ENCODE peak calls at places on chromosomes 3 and 15, in ten cellular contexts. One of them, this sample, is unnamed.

GRCh38 chr3:172229462-172229861 is 190.1 kb downstream of the FNDC3B start:
- DNase-seq in GM12891: no peak
- DNase-seq in IMR-90: no peak
- DNase-seq in Peyer's patch: no peak
- DNase-seq in A549: no peak
- DNase-seq in stomach: no peak
- DNase-seq in ovary: no peak
- DNase-seq in adrenal gland: no peak
- DNase-seq in spleen: no peak
- DNase-seq in heart left ventricle: no peak
- DNase-seq in this sample: no peak

GRCh38 chr15:87348746-87349145 is 907.8 kb downstream of the NTRK3 start:
- DNase-seq in adrenal gland: no peak
- DNase-seq in heart left ventricle: no peak
- DNase-seq in Peyer's patch: no peak
- DNase-seq in GM12891: no peak
- DNase-seq in spleen: no peak
- DNase-seq in stomach: no peak
- DNase-seq in ovary: no peak
- DNase-seq in A549: no peak
- DNase-seq in IMR-90: peak; percentile 76
- DNase-seq in this sample: no peak

GRCh38 chr15:40097096-40097967 is 11.3 kb downstream of the BMF start:
- DNase-seq in ovary: no peak
- DNase-seq in A549: no peak
- DNase-seq in adrenal gland: no peak
- DNase-seq in stomach: no peak
- DNase-seq in Peyer's patch: no peak
- DNase-seq in spleen: no peak
- DNase-seq in IMR-90: no peak
- DNase-seq in GM12891: no peak
- DNase-seq in heart left ventricle: no peak
- DNase-seq in this sample: no peak

GRCh38 chr15:101201411-101202174 is 50.3 kb downstream of the CHSY1 start:
- DNase-seq in IMR-90: peak; percentile 99
- DNase-seq in Peyer's patch: no peak
- DNase-seq in GM12891: no peak
- DNase-seq in stomach: peak; percentile 54
- DNase-seq in spleen: peak; percentile 84
- DNase-seq in A549: peak; percentile 80
- DNase-seq in heart left ventricle: peak; percentile 93
- DNase-seq in adrenal gland: peak; percentile 97
- DNase-seq in ovary: peak; percentile 90
- DNase-seq in this sample: no peak

GRCh38 chr3:23728651-23729117 is 77.1 kb upstream of the UBE2E1 start:
- DNase-seq in spleen: no peak
- DNase-seq in stomach: no peak
- DNase-seq in Peyer's patch: no peak
- DNase-seq in heart left ventricle: no peak
- DNase-seq in ovary: no peak
- DNase-seq in IMR-90: peak; percentile 72
- DNase-seq in adrenal gland: no peak
- DNase-seq in A549: no peak
- DNase-seq in GM12891: no peak
- DNase-seq in this sample: no peak

GRCh38 chr3:186381424-186382216 is 19.6 kb upstream of the DGKG start:
- DNase-seq in A549: no peak
- DNase-seq in stomach: no peak
- DNase-seq in heart left ventricle: no peak
- DNase-seq in GM12891: no peak
- DNase-seq in adrenal gland: no peak
- DNase-seq in spleen: no peak
- DNase-seq in ovary: no peak
- DNase-seq in IMR-90: no peak
- DNase-seq in Peyer's patch: peak; percentile 48
- DNase-seq in this sample: no peak

GRCh38 chr15:51589881-51590570 is 32.5 kb downstream of the DMXL2 start:
- DNase-seq in ovary: no peak
- DNase-seq in stomach: no peak
- DNase-seq in spleen: no peak
- DNase-seq in heart left ventricle: no peak
- DNase-seq in GM12891: no peak
- DNase-seq in A549: no peak
- DNase-seq in adrenal gland: no peak
- DNase-seq in Peyer's patch: no peak
- DNase-seq in IMR-90: no peak
- DNase-seq in this sample: no peak

GRCh38 chr3:160883373-160883772 is 127.3 kb downstream of the PPM1L start:
- DNase-seq in ovary: no peak
- DNase-seq in heart left ventricle: no peak
- DNase-seq in A549: no peak
- DNase-seq in spleen: no peak
- DNase-seq in stomach: no peak
- DNase-seq in Peyer's patch: no peak
- DNase-seq in adrenal gland: no peak
- DNase-seq in IMR-90: no peak
- DNase-seq in GM12891: no peak
- DNase-seq in this sample: no peak

GRCh38 chr3:85576091-85576690 is 617.4 kb downstream of the CADM2 start:
- DNase-seq in heart left ventricle: peak; percentile 41
- DNase-seq in adrenal gland: peak; percentile 72
- DNase-seq in Peyer's patch: no peak
- DNase-seq in IMR-90: peak; percentile 55
- DNase-seq in ovary: no peak
- DNase-seq in A549: peak; percentile 13
- DNase-seq in spleen: no peak
- DNase-seq in stomach: peak; percentile 70
- DNase-seq in GM12891: peak; percentile 2
- DNase-seq in this sample: peak; percentile 73

GRCh38 chr15:77028451-77029165 is 33.7 kb downstream of the PSTPIP1 start:
- DNase-seq in ovary: peak; percentile 20
- DNase-seq in stomach: peak; percentile 19
- DNase-seq in IMR-90: no peak
- DNase-seq in spleen: peak; percentile 69
- DNase-seq in heart left ventricle: peak; percentile 18
- DNase-seq in adrenal gland: no peak
- DNase-seq in GM12891: no peak
- DNase-seq in Peyer's patch: no peak
- DNase-seq in A549: no peak
- DNase-seq in this sample: no peak

GRCh38 chr3:186609247-186609868 is 3.5 kb upstream of the AHSG start:
- DNase-seq in heart left ventricle: no peak
- DNase-seq in GM12891: no peak
- DNase-seq in Peyer's patch: no peak
- DNase-seq in A549: no peak
- DNase-seq in IMR-90: no peak
- DNase-seq in spleen: no peak
- DNase-seq in stomach: peak; percentile 41
- DNase-seq in adrenal gland: peak; percentile 3
- DNase-seq in ovary: no peak
- DNase-seq in this sample: peak; percentile 24

GRCh38 chr15:95857124-95857757 is 473.3 kb upstream of the NR2F2 start:
- DNase-seq in A549: no peak
- DNase-seq in stomach: no peak
- DNase-seq in IMR-90: peak; percentile 90
- DNase-seq in spleen: no peak
- DNase-seq in heart left ventricle: no peak
- DNase-seq in adrenal gland: no peak
- DNase-seq in GM12891: no peak
- DNase-seq in ovary: no peak
- DNase-seq in Peyer's patch: no peak
- DNase-seq in this sample: no peak

GRCh38 chr3:149970716-149971402 is at the start of gene PFN2:
- DNase-seq in IMR-90: peak; percentile 73
- DNase-seq in A549: peak; percentile 40
- DNase-seq in GM12891: peak; percentile 35
- DNase-seq in heart left ventricle: peak; percentile 73
- DNase-seq in Peyer's patch: peak; percentile 83
- DNase-seq in stomach: peak; percentile 64
- DNase-seq in ovary: peak; percentile 84
- DNase-seq in adrenal gland: peak; percentile 64
- DNase-seq in spleen: peak; percentile 89
- DNase-seq in this sample: peak; percentile 71

GRCh38 chr3:195559723-195560409 is 16.7 kb upstream of the PPP1R2 start:
- DNase-seq in spleen: no peak
- DNase-seq in adrenal gland: peak; percentile 26
- DNase-seq in Peyer's patch: no peak
- DNase-seq in A549: no peak
- DNase-seq in heart left ventricle: no peak
- DNase-seq in IMR-90: no peak
- DNase-seq in ovary: no peak
- DNase-seq in stomach: no peak
- DNase-seq in GM12891: no peak
- DNase-seq in this sample: no peak

GRCh38 chr15:65991721-65992472 is 122.6 kb downstream of the RAB11A start:
- DNase-seq in heart left ventricle: no peak
- DNase-seq in IMR-90: no peak
- DNase-seq in Peyer's patch: no peak
- DNase-seq in GM12891: no peak
- DNase-seq in ovary: no peak
- DNase-seq in stomach: no peak
- DNase-seq in adrenal gland: no peak
- DNase-seq in spleen: no peak
- DNase-seq in A549: no peak
- DNase-seq in this sample: no peak

GRCh38 chr3:156489462-156489911 is 65.4 kb downstream of the SSR3 start:
- DNase-seq in heart left ventricle: no peak
- DNase-seq in A549: no peak
- DNase-seq in ovary: no peak
- DNase-seq in Peyer's patch: no peak
- DNase-seq in IMR-90: peak; percentile 20
- DNase-seq in GM12891: no peak
- DNase-seq in spleen: no peak
- DNase-seq in adrenal gland: no peak
- DNase-seq in stomach: no peak
- DNase-seq in this sample: no peak

GRCh38 chr15:79644091-79644490 is 212.0 kb downstream of the MINAR1 start:
- DNase-seq in ovary: no peak
- DNase-seq in spleen: no peak
- DNase-seq in adrenal gland: no peak
- DNase-seq in GM12891: no peak
- DNase-seq in Peyer's patch: no peak
- DNase-seq in heart left ventricle: no peak
- DNase-seq in IMR-90: peak; percentile 85
- DNase-seq in A549: peak; percentile 27
- DNase-seq in stomach: no peak
- DNase-seq in this sample: no peak

DNA sequence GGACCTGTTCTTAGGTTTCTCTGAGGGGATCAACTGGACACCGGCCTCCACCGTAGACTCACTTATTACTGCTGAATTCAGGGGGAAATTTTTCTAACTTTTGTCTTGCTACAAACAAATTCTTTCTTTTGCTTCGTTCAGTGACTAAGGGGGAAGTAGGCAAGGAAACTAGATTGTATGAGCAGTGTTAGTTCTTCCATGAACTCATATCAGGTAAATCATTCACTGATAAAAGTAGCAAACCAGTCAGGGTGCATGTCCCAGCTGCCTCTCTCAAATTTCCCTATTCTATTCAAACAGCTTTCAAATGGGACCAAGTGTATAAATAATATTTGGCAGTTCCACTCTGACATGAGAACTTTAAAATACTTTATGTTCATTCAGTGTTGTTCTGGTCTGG is 7.3 kb upstream of the CCDC13 start:
- DNase-seq in stomach: no peak
- DNase-seq in spleen: no peak
- DNase-seq in ovary: no peak
- DNase-seq in A549: no peak
- DNase-seq in IMR-90: no peak
- DNase-seq in heart left ventricle: no peak
- DNase-seq in adrenal gland: no peak
- DNase-seq in Peyer's patch: no peak
- DNase-seq in GM12891: no peak
- DNase-seq in this sample: no peak
- TF ChIP-seq POLR2A in stomach: no peak
- TF ChIP-seq POLR2A in spleen: no peak
- TF ChIP-seq POLR2A in ovary: no peak
- TF ChIP-seq POLR2A in A549: no peak
- TF ChIP-seq POLR2A in IMR-90: no peak
- TF ChIP-seq POLR2A in heart left ventricle: no peak
- TF ChIP-seq POLR2A in adrenal gland: no peak
- TF ChIP-seq POLR2A in Peyer's patch: no peak
- TF ChIP-seq POLR2A in GM12891: no peak
- TF ChIP-seq POLR2A in this sample: peak; percentile 22

DNA sequence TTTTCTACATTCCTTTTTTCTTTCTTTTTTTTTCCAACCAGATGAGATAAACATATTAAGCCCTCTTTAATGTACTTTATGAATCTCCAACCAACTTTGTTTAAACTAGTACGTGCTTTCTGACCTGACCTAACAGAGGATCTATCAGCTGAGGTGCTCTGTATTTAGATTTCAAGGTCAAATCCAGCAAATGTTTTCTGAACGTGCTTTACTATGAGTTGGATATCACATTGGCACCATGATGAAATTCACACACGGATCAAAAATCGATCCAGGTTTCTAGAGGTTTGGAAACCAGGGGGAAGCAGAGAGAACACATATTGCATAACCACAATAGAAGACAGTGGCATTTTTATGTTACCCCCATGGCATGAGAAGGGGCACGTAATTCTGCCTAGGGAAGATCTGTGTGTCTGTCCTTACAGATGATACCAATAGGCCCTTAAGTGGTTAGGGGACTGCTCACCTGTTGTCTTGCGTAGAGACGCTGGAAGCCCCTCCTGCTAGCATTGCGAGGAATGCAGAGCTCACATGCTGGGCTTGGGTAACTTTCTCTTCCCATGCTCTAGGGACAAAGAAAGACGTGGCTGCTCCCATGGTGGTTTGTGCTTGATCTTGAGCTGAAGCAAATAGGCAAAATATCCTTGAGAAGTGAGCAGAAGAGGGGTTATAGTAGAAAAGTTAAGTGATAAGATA is 59.3 kb upstream of the ABHD10 start:
- DNase-seq in IMR-90: no peak
- DNase-seq in stomach: no peak
- DNase-seq in spleen: no peak
- DNase-seq in Peyer's patch: no peak
- DNase-seq in adrenal gland: no peak
- DNase-seq in heart left ventricle: no peak
- DNase-seq in GM12891: no peak
- DNase-seq in ovary: no peak
- DNase-seq in A549: no peak
- DNase-seq in this sample: no peak
- TF ChIP-seq POLR2A in IMR-90: no peak
- TF ChIP-seq POLR2A in stomach: no peak
- TF ChIP-seq POLR2A in spleen: no peak
- TF ChIP-seq POLR2A in Peyer's patch: no peak
- TF ChIP-seq POLR2A in adrenal gland: no peak
- TF ChIP-seq POLR2A in heart left ventricle: no peak
- TF ChIP-seq POLR2A in GM12891: no peak
- TF ChIP-seq POLR2A in ovary: no peak
- TF ChIP-seq POLR2A in A549: no peak
- TF ChIP-seq POLR2A in this sample: no peak

GRCh38 chr3:22443834-22444233 is 692.8 kb upstream of the ZNF385D start:
- DNase-seq in stomach: no peak
- DNase-seq in IMR-90: no peak
- DNase-seq in adrenal gland: no peak
- DNase-seq in spleen: no peak
- DNase-seq in ovary: no peak
- DNase-seq in A549: no peak
- DNase-seq in heart left ventricle: no peak
- DNase-seq in GM12891: no peak
- DNase-seq in Peyer's patch: no peak
- DNase-seq in this sample: no peak
- TF ChIP-seq POLR2A in stomach: no peak
- TF ChIP-seq POLR2A in IMR-90: no peak
- TF ChIP-seq POLR2A in adrenal gland: no peak
- TF ChIP-seq POLR2A in spleen: no peak
- TF ChIP-seq POLR2A in ovary: no peak
- TF ChIP-seq POLR2A in A549: no peak
- TF ChIP-seq POLR2A in heart left ventricle: no peak
- TF ChIP-seq POLR2A in GM12891: no peak
- TF ChIP-seq POLR2A in Peyer's patch: no peak
- TF ChIP-seq POLR2A in this sample: no peak

GRCh38 chr3:33901862-33902563 is 103.6 kb downstream of the PDCD6IP start:
- DNase-seq in spleen: no peak
- DNase-seq in Peyer's patch: no peak
- DNase-seq in ovary: no peak
- DNase-seq in A549: no peak
- DNase-seq in heart left ventricle: no peak
- DNase-seq in stomach: no peak
- DNase-seq in GM12891: no peak
- DNase-seq in adrenal gland: no peak
- DNase-seq in IMR-90: no peak
- DNase-seq in this sample: peak; percentile 44
- TF ChIP-seq POLR2A in spleen: no peak
- TF ChIP-seq POLR2A in Peyer's patch: no peak
- TF ChIP-seq POLR2A in ovary: no peak
- TF ChIP-seq POLR2A in A549: no peak
- TF ChIP-seq POLR2A in heart left ventricle: no peak
- TF ChIP-seq POLR2A in stomach: no peak
- TF ChIP-seq POLR2A in GM12891: no peak
- TF ChIP-seq POLR2A in adrenal gland: no peak
- TF ChIP-seq POLR2A in IMR-90: no peak
- TF ChIP-seq POLR2A in this sample: no peak

This sample was measured in erythroblast.